ENCODE peak calls at places on chromosomes 12 and 14, in seven cellular contexts. W is HEK293T; N is stimulated activated CD4-positive, alpha-beta T cell treated with anti-CD3 and anti-CD28 coated beads, Interleukin-12 subunit alpha, Interleukin-12 subunit beta, amount 100 ng/mL, for 48 hours; R is HTR-8/SVneo; F is iPS-NIHi11; M is GM19239; Q is AG08396. C is an unnamed sample.

GRCh38 chr12:47222960-47223847 is 143.4 kb upstream of the AMIGO2 start:
- DNase-seq in W (no peak), N (no peak), R (no peak), F (peak), M (no peak), Q (no peak), C (peak)

GRCh38 chr14:28762949-28763313 is 3.7 kb upstream of the FOXG1 start:
- DNase-seq in W (no peak), N (no peak), R (no peak), F (no peak), M (no peak), Q (no peak), C (no peak)

GRCh38 chr14:28576523-28576922 is 190.1 kb upstream of the FOXG1 start:
- DNase-seq in W (no peak), N (no peak), R (no peak), F (no peak), M (no peak), Q (no peak), C (no peak)

GRCh38 chr14:26595922-26596721 is 1.7 kb downstream of the NOVA1 start:
- DNase-seq in W (no peak), N (no peak), R (no peak), F (no peak), M (no peak), Q (no peak), C (no peak)

GRCh38 chr14:96055753-96056508 is 16.8 kb downstream of the C14orf132 start:
- DNase-seq in W (no peak), N (no peak), R (no peak), F (no peak), M (no peak), Q (no peak), C (no peak)

GRCh38 chr12:54419088-54419887 is at the start of gene ITGA5:
- DNase-seq in W (peak), N (peak), R (peak), F (peak), M (no peak), Q (peak), C (no peak)

GRCh38 chr14:103123128-103123633 is at the start of gene TNFAIP2:
- DNase-seq in W (no peak), N (no peak), R (no peak), F (peak), M (no peak), Q (peak), C (no peak)

GRCh38 chr14:22549981-22550670 is 38.9 kb downstream of the DAD1 start:
- DNase-seq in W (no peak), N (peak), R (no peak), F (peak), M (no peak), Q (no peak), C (no peak)

GRCh38 chr12:5052348-5052747 is 8.7 kb downstream of the KCNA5 start:
- DNase-seq in W (no peak), N (no peak), R (no peak), F (no peak), M (no peak), Q (no peak), C (no peak)

GRCh38 chr12:52295663-52296062 is 4.3 kb upstream of the KRT81 start:
- DNase-seq in W (no peak), N (no peak), R (no peak), F (no peak), M (no peak), Q (no peak), C (no peak)

GRCh38 chr12:43290836-43291235 is 261.2 kb downstream of the ADAMTS20 start:
- DNase-seq in W (no peak), N (no peak), R (no peak), F (no peak), M (no peak), Q (no peak), C (no peak)

GRCh38 chr12:124174406-124174805 is 120.5 kb upstream of the RFLNA start:
- DNase-seq in W (no peak), N (no peak), R (no peak), F (no peak), M (no peak), Q (no peak), C (no peak)

GRCh38 chr14:57962293-57962996 is 96.6 kb upstream of the SLC35F4 start:
- DNase-seq in W (no peak), N (no peak), R (no peak), F (peak), M (no peak), Q (no peak), C (no peak)

GRCh38 chr14:65927871-65928270 is 515.3 kb downstream of the FUT8 start:
- DNase-seq in W (no peak), N (peak), R (no peak), F (no peak), M (no peak), Q (no peak), C (peak)

GRCh38 chr12:85804663-85805062 is 31.5 kb downstream of the RASSF9 start:
- DNase-seq in W (no peak), N (no peak), R (no peak), F (no peak), M (no peak), Q (no peak), C (no peak)

GRCh38 chr12:49824886-49825285 is 3.3 kb downstream of the NCKAP5L start:
- DNase-seq in W (no peak), N (no peak), R (no peak), F (no peak), M (no peak), Q (peak), C (no peak)

GRCh38 chr14:61101803-61102548 is 120.9 kb downstream of the SLC38A6 start:
- DNase-seq in W (no peak), N (no peak), R (no peak), F (peak), M (no peak), Q (no peak), C (peak)

GRCh38 chr14:59199205-59199604 is 10.7 kb downstream of the DAAM1 start:
- DNase-seq in W (no peak), N (no peak), R (no peak), F (no peak), M (no peak), Q (no peak), C (no peak)

GRCh38 chr12:6067152-6067916 is 57.1 kb downstream of the VWF start:
- DNase-seq in W (peak), N (no peak), R (peak), F (peak), M (no peak), Q (no peak), C (no peak)

GRCh38 chr14:64628940-64629403 is 75.3 kb upstream of the PLEKHG3 start:
- DNase-seq in W (no peak), N (no peak), R (peak), F (peak), M (no peak), Q (peak), C (no peak)

GRCh38 chr12:121980211-121980891 is 41.3 kb upstream of the BCL7A start:
- DNase-seq in W (no peak), N (no peak), R (no peak), F (no peak), M (no peak), Q (no peak), C (no peak)

GRCh38 chr12:110107369-110108281 is 16.5 kb upstream of the IFT81 start:
- DNase-seq in W (no peak), N (no peak), R (peak), F (no peak), M (no peak), Q (peak), C (no peak)

GRCh38 chr12:80230068-80230467 is 130.7 kb downstream of the OTOGL start:
- DNase-seq in W (peak), N (no peak), R (no peak), F (peak), M (no peak), Q (no peak), C (no peak)

GRCh38 chr14:76936483-76936882 is 92.0 kb downstream of the IRF2BPL start:
- DNase-seq in W (no peak), N (no peak), R (no peak), F (no peak), M (no peak), Q (peak), C (no peak)

GRCh38 chr14:76336876-76337275 is 39.1 kb upstream of the ESRRB start:
- DNase-seq in W (no peak), N (no peak), R (no peak), F (no peak), M (no peak), Q (no peak), C (no peak)

GRCh38 chr12:34403706-34404376 is 381.5 kb downstream of the ALG10 start:
- DNase-seq in W (peak), N (no peak), R (no peak), F (peak), M (no peak), Q (peak), C (no peak)

GRCh38 chr12:42625611-42626010 is 36.1 kb upstream of the PRICKLE1 start:
- DNase-seq in W (no peak), N (no peak), R (no peak), F (no peak), M (no peak), Q (peak), C (no peak)

GRCh38 chr12:131928080-131928764 is 854 bp upstream of the PUS1 start:
- DNase-seq in W (no peak), N (no peak), R (no peak), F (peak), M (no peak), Q (no peak), C (no peak)

GRCh38 chr12:122023339-122024131 is 1.9 kb downstream of the BCL7A start:
- DNase-seq in W (peak), N (no peak), R (peak), F (peak), M (no peak), Q (peak), C (peak)

GRCh38 chr14:32254952-32255679 is 52.0 kb upstream of the RNU6-8 start:
- DNase-seq in W (peak), N (peak), R (peak), F (peak), M (peak), Q (peak), C (peak)

GRCh38 chr12:132812631-132813305 is 15.9 kb downstream of the GOLGA3 start:
- DNase-seq in W (no peak), N (no peak), R (no peak), F (no peak), M (no peak), Q (peak), C (no peak)

C was measured in NCI-H2029.